ENCODE peak calls at places on chromosome 17, in seven cellular contexts. V, C, T, M, I, Y and H are unnamed samples.

GRCh38 chr17:44830359-44831269 is 527 bp upstream of the GJC1 start:
- DNase-seq in V (peak; percentile 15), C (peak; percentile 43), T (peak; percentile 47), M (no peak), I (peak; percentile 64), Y (no peak), H (no peak)

GRCh38 chr17:27560668-27561067 is 70.3 kb upstream of the LGALS9 start:
- DNase-seq in V (no peak), C (peak; percentile 27), T (no peak), M (no peak), I (peak; percentile 79), Y (no peak), H (no peak)

GRCh38 chr17:19676901-19677300 is 28.4 kb downstream of the ALDH3A2 start:
- DNase-seq in V (no peak), C (no peak), T (no peak), M (no peak), I (no peak), Y (no peak), H (no peak)

GRCh38 chr17:44976198-44976597 is 8.1 kb upstream of the C1QL1 start:
- DNase-seq in V (no peak), C (no peak), T (no peak), M (no peak), I (no peak), Y (no peak), H (no peak)

GRCh38 chr17:34511265-34511664 is 68.1 kb upstream of the TMEM132E start:
- DNase-seq in V (no peak), C (no peak), T (no peak), M (no peak), I (no peak), Y (no peak), H (no peak)

GRCh38 chr17:51662204-51663056 is 402.1 kb downstream of the UTP18 start:
- DNase-seq in V (no peak), C (no peak), T (no peak), M (no peak), I (no peak), Y (no peak), H (no peak)

GRCh38 chr17:48642843-48643696 is 16.9 kb upstream of the HOXB9 start:
- DNase-seq in V (no peak), C (no peak), T (no peak), M (no peak), I (no peak), Y (no peak), H (no peak)

GRCh38 chr17:71494045-71494444 is 626.8 kb upstream of the SOX9 start:
- DNase-seq in V (no peak), C (no peak), T (no peak), M (no peak), I (no peak), Y (no peak), H (no peak)

GRCh38 chr17:50689956-50690886 is 17.5 kb downstream of the ANKRD40 start:
- DNase-seq in V (no peak), C (no peak), T (no peak), M (no peak), I (no peak), Y (peak; percentile 73), H (no peak)

GRCh38 chr17:66944365-66945203 is 19.9 kb upstream of the CACNG4 start:
- DNase-seq in V (peak; percentile 51), C (no peak), T (no peak), M (no peak), I (peak; percentile 57), Y (peak; percentile 59), H (no peak)

GRCh38 chr17:7262192-7263070 is at the start of gene CLDN7:
- DNase-seq in V (peak; percentile 95), C (no peak), T (no peak), M (peak; percentile 93), I (no peak), Y (no peak), H (no peak)
- TF ChIP-seq POLR2A in V (peak; percentile 76), C (peak; percentile 50), T (no peak), M (peak; percentile 96), I (no peak), Y (no peak), H (peak; percentile 80)

DNA sequence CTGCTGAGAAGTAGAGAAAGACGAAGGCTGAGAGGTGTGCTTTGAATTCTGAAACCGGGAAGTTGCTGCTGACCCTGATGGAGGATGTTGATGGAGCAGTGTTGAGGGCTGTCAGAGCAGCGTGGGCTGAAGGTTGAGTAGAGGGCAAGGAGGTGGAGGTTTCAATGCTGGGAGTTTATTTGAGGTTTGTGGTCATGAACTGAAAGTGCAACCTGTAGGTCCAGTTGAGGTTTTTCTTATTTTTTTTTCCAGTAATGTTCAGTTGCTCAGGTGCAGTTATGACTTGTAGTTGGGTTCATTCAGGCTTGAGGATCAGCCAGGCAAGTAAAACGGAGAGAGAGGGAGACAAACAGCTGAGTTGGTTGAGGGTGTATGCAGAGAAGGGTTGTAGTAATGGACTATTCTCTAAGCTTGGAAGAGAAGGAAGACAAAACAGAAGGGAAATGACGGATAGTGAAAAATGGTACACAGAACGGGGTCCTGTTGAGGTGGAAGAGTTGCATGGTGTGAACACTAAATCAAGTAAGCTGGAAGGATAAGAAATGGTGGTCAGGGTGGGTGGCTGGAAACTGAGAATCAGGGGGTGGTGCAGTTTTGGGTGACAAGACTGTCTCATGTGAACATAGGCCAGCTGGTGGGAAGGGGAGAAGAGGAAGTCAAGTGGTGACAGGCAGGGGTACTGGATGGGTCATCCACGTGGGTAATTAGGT is 8.7 kb upstream of the UBE2G1 start:
- DNase-seq in V (no peak), C (no peak), T (no peak), M (no peak), I (no peak), Y (no peak), H (no peak)
- H3K4me3 ChIP-seq in V (no peak overlapping the region), C (no peak overlapping the region), T (no peak overlapping the region), M (no peak overlapping the region), I (no peak overlapping the region), Y (no peak overlapping the region), H (no peak overlapping the region)

GRCh38 chr17:78197147-78197830 is 10.1 kb downstream of the AFMID start:
- DNase-seq in V (no peak), C (no peak), T (no peak), M (no peak), I (no peak), Y (no peak), H (no peak)

GRCh38 chr17:78186689-78187595 is at the start of the genes AFMID and TK1:
- DNase-seq in V (peak; percentile 99), C (peak; percentile 98), T (peak; percentile 100), M (peak; percentile 99), I (peak; percentile 96), Y (peak; percentile 97), H (peak; percentile 84)

GRCh38 chr17:78196712-78197111 is 9.6 kb downstream of the AFMID start:
- DNase-seq in V (no peak), C (no peak), T (no peak), M (no peak), I (no peak), Y (no peak), H (no peak)

DNA sequence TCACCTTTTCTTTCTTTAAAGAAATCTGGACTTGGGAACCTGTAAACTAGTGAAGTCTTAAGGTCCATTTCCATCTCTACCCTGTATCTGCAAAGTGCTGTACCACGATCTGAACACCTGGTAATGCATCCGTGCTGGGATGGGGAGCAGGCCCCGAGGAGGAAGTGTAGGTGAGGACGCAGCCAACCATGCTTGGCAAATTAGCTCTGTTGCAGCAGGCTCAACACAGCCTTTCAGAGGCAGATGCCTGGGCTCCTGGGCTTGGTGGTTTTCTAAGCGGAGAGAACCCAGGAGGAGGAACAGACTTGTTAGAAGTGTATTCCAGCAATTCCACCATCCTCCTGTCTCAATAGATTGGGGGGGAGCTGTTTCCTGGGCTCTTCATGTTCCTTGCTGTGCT is 5.5 kb downstream of the AFMID start:
- DNase-seq in V (no peak), C (no peak), T (no peak), M (no peak), I (no peak), Y (no peak), H (no peak)
- H3K27ac ChIP-seq in V (no peak overlapping the region), C (no peak overlapping the region), T (no peak overlapping the region), M (no peak overlapping the region), I (no peak overlapping the region), Y (no peak overlapping the region), H (no peak overlapping the region)

GRCh38 chr17:74212913-74213791 is at the start of gene TTYH2:
- DNase-seq in V (peak; percentile 82), C (peak; percentile 90), T (peak; percentile 84), M (peak; percentile 81), I (peak; percentile 94), Y (peak; percentile 94), H (peak; percentile 47)
- TF ChIP-seq POLR2A in V (no peak), C (peak; percentile 46), T (peak; percentile 49), M (peak; percentile 50), I (no peak), Y (peak; percentile 91), H (peak; percentile 50)